ENCODE peak calls at places on chromosomes 13 and 19, in four cellular contexts. L is stomach, E is tibial nerve, J is A549. B is an unnamed sample.

GRCh38 chr13:73397486-73398020 is 338.7 kb downstream of the KLF5 start:
- DNase-seq in L (no peak), E (no peak), J (no peak), B (no peak)

GRCh38 chr13:113155982-113156655 is 2.3 kb upstream of the PROZ start:
- DNase-seq in L (no peak), E (no peak), J (no peak), B (no peak)

GRCh38 chr19:15331419-15332310 is 674 bp downstream of the BRD4 start:
- DNase-seq in L (peak; percentile 59), E (peak; percentile 37), J (peak; percentile 36), B (peak; percentile 63)

GRCh38 chr13:40679586-40679985 is 13.1 kb upstream of the FOXO1 start:
- DNase-seq in L (no peak), E (no peak), J (no peak), B (no peak)

GRCh38 chr19:41959056-41960053 is at the start of gene RABAC1:
- DNase-seq in L (peak; percentile 89), E (peak; percentile 86), J (peak; percentile 100), B (peak; percentile 90)

GRCh38 chr19:50555447-50556235 is 12.6 kb downstream of the LRRC4B start:
- DNase-seq in L (no peak), E (no peak), J (no peak), B (no peak)

GRCh38 chr19:49691243-49692101 is 556 bp downstream of the CPT1C start:
- DNase-seq in L (no peak), E (no peak), J (no peak), B (peak; percentile 81)

GRCh38 chr19:38664503-38665211 is 17.2 kb downstream of the ACTN4 start:
- DNase-seq in L (no peak), E (no peak), J (no peak), B (no peak)

GRCh38 chr19:2385053-2385721 is 25.1 kb downstream of the TMPRSS9 start:
- DNase-seq in L (no peak), E (no peak), J (peak; percentile 81), B (no peak)

GRCh38 chr13:38348890-38349289 is 761 bp upstream of the UFM1 start:
- DNase-seq in L (no peak), E (no peak), J (peak; percentile 9), B (no peak)

GRCh38 chr19:33193864-33194362 is at the start of gene LRP3:
- DNase-seq in L (peak; percentile 52), E (no peak), J (no peak), B (peak; percentile 61)

GRCh38 chr13:47298506-47298905 is 401.7 kb upstream of the HTR2A start:
- DNase-seq in L (no peak), E (no peak), J (no peak), B (no peak)

GRCh38 chr19:35011091-35011689 is 11.1 kb downstream of the GRAMD1A start:
- DNase-seq in L (no peak), E (no peak), J (no peak), B (no peak)

GRCh38 chr13:33744589-33745369 is 73.2 kb upstream of the RFC3 start:
- DNase-seq in L (no peak), E (no peak), J (no peak), B (peak; percentile 66)

GRCh38 chr13:68851026-68851425 is 1256.6 kb upstream of the ATXN8OS start:
- DNase-seq in L (no peak), E (no peak), J (no peak), B (no peak)

GRCh38 chr19:23957660-23958281 is 43.1 kb downstream of the ZNF726 start:
- DNase-seq in L (no peak), E (no peak), J (no peak), B (no peak)

GRCh38 chr13:26604784-26605183 is 47.3 kb downstream of the WASF3 start:
- DNase-seq in L (no peak), E (peak; percentile 72), J (no peak), B (peak; percentile 46)

GRCh38 chr13:74026753-74027152 is 107.5 kb downstream of the KLF12 start:
- DNase-seq in L (peak; percentile 29), E (no peak), J (no peak), B (no peak)

GRCh38 chr13:104759069-104759468 is 1692.9 kb upstream of the SLC10A2 start:
- DNase-seq in L (no peak), E (no peak), J (no peak), B (no peak)

GRCh38 chr19:55068803-55069136 is 5.8 kb upstream of the RDH13 start:
- DNase-seq in L (no peak), E (no peak), J (no peak), B (no peak)

GRCh38 chr13:51542358-51542972 is 41.8 kb upstream of the WDFY2 start:
- DNase-seq in L (peak; percentile 32), E (no peak), J (no peak), B (no peak)

GRCh38 chr19:55494172-55494761 is 6.0 kb downstream of the SSC5D start:
- DNase-seq in L (no peak), E (no peak), J (no peak), B (peak; percentile 86)

GRCh38 chr13:65926750-65927171 is 1303.4 kb downstream of the PCDH9 start:
- DNase-seq in L (peak; percentile 60), E (no peak), J (peak; percentile 0), B (no peak)

GRCh38 chr19:52898101-52898500 is 666 bp upstream of the ZNF320 start:
- DNase-seq in L (no peak), E (no peak), J (no peak), B (peak; percentile 11)

GRCh38 chr13:49812806-49813205 is 20.3 kb upstream of the KPNA3 start:
- DNase-seq in L (no peak), E (no peak), J (no peak), B (no peak)

GRCh38 chr13:48873598-48873997 is 102.1 kb upstream of the FNDC3A start:
- DNase-seq in L (no peak), E (no peak), J (no peak), B (no peak)

GRCh38 chr13:109369357-109370052 is 416.9 kb downstream of the IRS2 start:
- DNase-seq in L (no peak), E (no peak), J (no peak), B (no peak)

GRCh38 chr13:21825186-21825585 is 154.3 kb downstream of the FGF9 start:
- DNase-seq in L (no peak), E (no peak), J (no peak), B (no peak)

GRCh38 chr19:355134-355533 is 10.5 kb upstream of the MIER2 start:
- DNase-seq in L (no peak), E (no peak), J (no peak), B (no peak)

GRCh38 chr19:35542209-35542608 is 3.2 kb upstream of the TMEM147 start:
- DNase-seq in L (no peak), E (no peak), J (no peak), B (no peak)

GRCh38 chr13:83168575-83168974 is 713.7 kb downstream of the SLITRK1 start:
- DNase-seq in L (no peak), E (no peak), J (no peak), B (no peak)

GRCh38 chr19:38430931-38431330 is 2.6 kb upstream of the RYR1 start:
- DNase-seq in L (no peak), E (no peak), J (no peak), B (no peak)

GRCh38 chr19:18160792-18161690 is 8.1 kb downstream of the PIK3R2 start:
- DNase-seq in L (peak; percentile 87), E (peak; percentile 51), J (peak; percentile 62), B (peak; percentile 76)

GRCh38 chr19:28155265-28155664 is 1057.7 kb downstream of the UQCRFS1 start:
- DNase-seq in L (no peak), E (no peak), J (no peak), B (no peak)

DNA sequence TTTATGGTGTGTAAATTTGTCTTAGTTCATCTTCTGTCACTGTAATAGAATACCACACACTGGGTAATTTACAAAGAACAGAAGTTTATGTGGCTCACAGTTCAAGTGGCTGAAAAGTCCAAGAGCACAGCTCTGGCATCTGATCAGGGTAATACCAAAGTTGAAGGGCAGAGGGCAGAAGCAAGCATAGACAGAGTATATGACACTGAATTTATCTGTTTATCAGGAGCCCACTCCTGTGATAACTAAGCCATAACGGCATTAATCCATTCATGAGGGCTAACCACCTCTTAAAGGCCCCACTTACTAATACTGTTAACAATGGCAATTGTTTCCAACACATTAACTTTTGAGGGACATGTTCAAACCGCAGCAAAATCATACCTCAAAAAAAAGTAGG is 4.0 kb upstream of the RFXAP start:
- DNase-seq in L (no peak), E (no peak), J (no peak), B (no peak)
- TF ChIP-seq CTCF in L (no peak), E (no peak), J (peak; percentile 17), B (no peak)

GRCh38 chr19:19662344-19662743 is 1.1 kb downstream of the ATP13A1 start:
- DNase-seq in L (no peak), E (no peak), J (no peak), B (no peak)

GRCh38 chr19:19661675-19662251 is 1.7 kb downstream of the ATP13A1 start:
- DNase-seq in L (no peak), E (no peak), J (no peak), B (peak; percentile 18)

GRCh38 chr19:19662866-19663291 is 597 bp downstream of the ATP13A1 start:
- DNase-seq in L (no peak), E (no peak), J (no peak), B (no peak)

GRCh38 chr19:19659646-19660245 is 3.7 kb downstream of the ATP13A1 start:
- DNase-seq in L (no peak), E (no peak), J (no peak), B (peak; percentile 17)

GRCh38 chr19:19661141-19661674 is 2.3 kb downstream of the ATP13A1 start:
- DNase-seq in L (no peak), E (no peak), J (no peak), B (no peak)
- H3K4me3 ChIP-seq in L (peak overlapping the region; percentile 99), E (no peak overlapping the region), J (no peak overlapping the region), B (no peak overlapping the region)

DNA sequence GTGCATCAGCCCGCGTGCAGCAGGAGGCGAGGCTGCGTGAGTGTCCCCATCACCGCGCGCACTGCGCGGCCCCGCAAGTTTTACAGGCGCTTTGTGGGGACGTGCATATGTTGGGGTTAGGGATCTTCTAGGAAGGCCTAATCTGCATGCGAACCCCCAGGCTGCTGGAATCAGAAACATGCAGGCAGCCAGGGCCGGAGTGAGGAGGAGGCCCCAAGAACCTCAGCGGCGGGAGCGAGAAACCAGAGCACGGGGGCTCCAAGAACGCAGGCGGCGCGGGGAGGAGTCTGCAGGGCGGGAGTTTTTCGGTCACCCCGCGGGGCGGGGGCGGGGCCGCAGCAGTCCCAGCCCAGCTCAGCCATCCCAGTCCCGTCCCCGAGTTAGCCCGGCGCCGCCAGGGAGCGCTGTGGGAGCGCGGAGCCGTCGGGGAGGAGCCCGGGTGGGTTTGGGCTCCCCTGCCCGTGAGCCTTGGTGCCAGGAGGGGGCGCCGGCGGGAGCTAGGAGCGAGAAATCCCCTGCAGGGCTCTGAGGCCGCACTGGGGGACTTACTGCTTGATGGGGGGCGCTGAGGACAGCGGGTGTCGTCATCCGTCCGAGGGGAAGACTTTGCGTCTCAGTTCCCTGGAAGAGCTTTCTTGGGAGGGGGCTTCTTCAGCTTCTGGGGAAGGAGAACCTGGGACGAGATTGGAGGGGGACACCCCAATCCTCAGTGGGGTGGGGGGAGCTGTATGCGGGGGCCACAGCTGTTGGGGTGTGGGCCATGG is 933 bp upstream of the NRTN start:
- DNase-seq in L (peak; percentile 95), E (peak; percentile 63), J (peak; percentile 83), B (peak; percentile 65)
- TF ChIP-seq EP300 in L (no peak), E (no peak), J (no peak), B (no peak)

GRCh38 chr13:99374994-99375805 is 68.0 kb upstream of the GPR183 start:
- DNase-seq in L (no peak), E (no peak), J (no peak), B (no peak)
- TF ChIP-seq CTCF in L (no peak), E (no peak), J (no peak), B (no peak)

B was measured in ovary.